ENCODE peak calls at places on chromosomes 1 and 21, in four cellular contexts. F, S, T and K are unnamed samples. For H3K36me3, the result is how much of the 10 kb centered on the place peaks cover.

GRCh38 chr1:195122497-195122896 is 1485.7 kb downstream of the KCNT2 start:
- DNase-seq in F (no peak), S (no peak), T (no peak), K (no peak)

GRCh38 chr1:20685739-20686138 is 24.6 kb upstream of the DDOST start:
- DNase-seq in F (no peak), S (no peak), T (no peak), K (no peak)

GRCh38 chr1:87329051-87329755 is 523 bp downstream of the LMO4 start:
- DNase-seq in F (peak), S (no peak), T (peak), K (peak)

GRCh38 chr1:178485467-178486098 is 11.2 kb downstream of the CLEC20A start:
- DNase-seq in F (no peak), S (no peak), T (no peak), K (no peak)

GRCh38 chr1:54499097-54500029 is 48.7 kb upstream of the ACOT11 start:
- DNase-seq in F (peak), S (no peak), T (peak), K (no peak)

GRCh38 chr1:11879311-11880180 is 20.8 kb upstream of the NPPB start:
- DNase-seq in F (peak), S (no peak), T (no peak), K (no peak)

GRCh38 chr1:237527761-237528160 is 363.0 kb downstream of the ZP4 start:
- DNase-seq in F (no peak), S (no peak), T (no peak), K (no peak)

GRCh38 chr1:214901718-214902117 is 180.8 kb upstream of the KCNK2 start:
- DNase-seq in F (no peak), S (no peak), T (no peak), K (no peak)

GRCh38 chr1:28235746-28236655 is at the start of gene ATP5IF1:
- DNase-seq in F (peak), S (peak), T (peak), K (peak)

GRCh38 chr1:15685820-15686219 is 1.7 kb downstream of the PLEKHM2 start:
- DNase-seq in F (no peak), S (no peak), T (no peak), K (no peak)

GRCh38 chr1:62076286-62076685 is 118.4 kb upstream of the L1TD1 start:
- DNase-seq in F (no peak), S (no peak), T (no peak), K (no peak)

GRCh38 chr1:11237364-11237755 is 25.0 kb downstream of the MTOR start:
- DNase-seq in F (no peak), S (no peak), T (no peak), K (no peak)

GRCh38 chr1:244319283-244320132 is 132.2 kb downstream of the ADSS2 start:
- DNase-seq in F (no peak), S (peak), T (no peak), K (no peak)

GRCh38 chr1:19622204-19622603 is 21.9 kb upstream of the NBL1 start:
- DNase-seq in F (no peak), S (no peak), T (no peak), K (no peak)

GRCh38 chr1:230140221-230141001 is 73.4 kb downstream of the GALNT2 start:
- DNase-seq in F (no peak), S (no peak), T (no peak), K (peak)

GRCh38 chr1:159821171-159821867 is 5.4 kb upstream of the SLAMF8 start:
- DNase-seq in F (no peak), S (no peak), T (peak), K (no peak)

GRCh38 chr1:186763107-186763506 is 65.6 kb upstream of the PLA2G4A start:
- DNase-seq in F (no peak), S (no peak), T (no peak), K (no peak)

GRCh38 chr1:27341525-27342252 is at the start of gene SYTL1:
- DNase-seq in F (peak), S (peak), T (peak), K (no peak)

GRCh38 chr1:62325076-62325475 is 5.8 kb upstream of the KANK4 start:
- DNase-seq in F (no peak), S (no peak), T (no peak), K (no peak)

GRCh38 chr1:22587247-22587646 is 24.0 kb downstream of the EPHA8 start:
- DNase-seq in F (no peak), S (no peak), T (no peak), K (no peak)

GRCh38 chr1:37739222-37739621 is 25.7 kb downstream of the EPHA10 start:
- DNase-seq in F (no peak), S (no peak), T (no peak), K (no peak)

GRCh38 chr1:174217787-174218574 is 58.7 kb downstream of the RABGAP1L start:
- DNase-seq in F (no peak), S (no peak), T (peak), K (no peak)

GRCh38 chr1:227870375-227870774 is 54.9 kb downstream of the PRSS38 start:
- DNase-seq in F (no peak), S (no peak), T (no peak), K (no peak)

GRCh38 chr1:213256438-213257087 is 205.5 kb downstream of the RPS6KC1 start:
- DNase-seq in F (no peak), S (no peak), T (no peak), K (no peak)

GRCh38 chr1:238451006-238451405 is 560.3 kb upstream of the ZP4 start:
- DNase-seq in F (no peak), S (no peak), T (no peak), K (no peak)

GRCh38 chr21:23887709-23888303 is 1719.5 kb downstream of the MRPL39 start:
- DNase-seq in F (no peak), S (no peak), T (no peak), K (no peak)

GRCh38 chr21:36381841-36382589 is 3.2 kb upstream of the CHAF1B start:
- DNase-seq in F (no peak), S (no peak), T (no peak), K (no peak)

GRCh38 chr1:167196185-167196584 is 24.5 kb upstream of the POU2F1 start:
- DNase-seq in F (no peak), S (no peak), T (no peak), K (no peak)

GRCh38 chr1:183619719-183620118 is 15.9 kb downstream of the ARPC5 start:
- DNase-seq in F (no peak), S (no peak), T (no peak), K (no peak)

GRCh38 chr1:228938248-228938891 is 203.1 kb downstream of the RHOU start:
- DNase-seq in F (no peak), S (peak), T (no peak), K (no peak)

GRCh38 chr1:182720465-182720864 is 36.1 kb upstream of the RGS8 start:
- DNase-seq in F (no peak), S (no peak), T (peak), K (no peak)

GRCh38 chr1:80066060-80066459 is 1059.5 kb upstream of the ADGRL4 start:
- DNase-seq in F (no peak), S (no peak), T (no peak), K (no peak)

DNA sequence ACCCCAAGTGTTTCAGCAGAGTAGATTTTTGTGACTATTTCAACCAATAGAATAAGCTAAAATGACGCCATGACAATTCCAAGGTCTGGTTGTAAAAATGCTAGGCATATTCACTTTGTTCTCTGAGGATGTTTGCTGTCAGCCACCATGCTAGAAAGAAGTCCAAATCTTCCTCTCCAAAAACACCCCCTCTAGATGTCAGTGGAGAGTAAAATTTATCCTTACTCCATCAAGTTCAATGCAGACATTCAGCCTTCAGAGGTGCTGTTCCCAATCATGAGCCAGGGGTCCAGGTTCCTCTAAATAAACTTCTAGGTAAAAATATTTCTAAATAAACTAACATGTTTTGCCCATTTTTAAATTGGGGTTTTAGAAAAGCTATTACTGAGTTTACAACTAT is 395.4 kb upstream of the ADAMTS5 start:
- DNase-seq in F (no peak), S (no peak), T (no peak), K (no peak)
- TF ChIP-seq CTCF in F (no peak), S (no peak), T (no peak), K (peak)

GRCh38 chr21:42695324-42696025 is 42.1 kb downstream of the PDE9A start:
- DNase-seq in F (no peak), S (no peak), T (no peak), K (peak)
- H3K36me3 ChIP-seq in F (under half), S (under half), T (under half), K (under half)

GRCh38 chr1:34926156-34926555 is 3.3 kb downstream of the DLGAP3 start:
- DNase-seq in F (no peak), S (no peak), T (no peak), K (no peak)

GRCh38 chr1:34925730-34926129 is 3.7 kb downstream of the DLGAP3 start:
- DNase-seq in F (no peak), S (no peak), T (no peak), K (no peak)

GRCh38 chr1:34926894-34927293 is 2.6 kb downstream of the DLGAP3 start:
- DNase-seq in F (no peak), S (no peak), T (peak), K (no peak)

GRCh38 chr1:34923490-34923889 is 6.0 kb downstream of the DLGAP3 start:
- DNase-seq in F (no peak), S (no peak), T (no peak), K (no peak)

DNA sequence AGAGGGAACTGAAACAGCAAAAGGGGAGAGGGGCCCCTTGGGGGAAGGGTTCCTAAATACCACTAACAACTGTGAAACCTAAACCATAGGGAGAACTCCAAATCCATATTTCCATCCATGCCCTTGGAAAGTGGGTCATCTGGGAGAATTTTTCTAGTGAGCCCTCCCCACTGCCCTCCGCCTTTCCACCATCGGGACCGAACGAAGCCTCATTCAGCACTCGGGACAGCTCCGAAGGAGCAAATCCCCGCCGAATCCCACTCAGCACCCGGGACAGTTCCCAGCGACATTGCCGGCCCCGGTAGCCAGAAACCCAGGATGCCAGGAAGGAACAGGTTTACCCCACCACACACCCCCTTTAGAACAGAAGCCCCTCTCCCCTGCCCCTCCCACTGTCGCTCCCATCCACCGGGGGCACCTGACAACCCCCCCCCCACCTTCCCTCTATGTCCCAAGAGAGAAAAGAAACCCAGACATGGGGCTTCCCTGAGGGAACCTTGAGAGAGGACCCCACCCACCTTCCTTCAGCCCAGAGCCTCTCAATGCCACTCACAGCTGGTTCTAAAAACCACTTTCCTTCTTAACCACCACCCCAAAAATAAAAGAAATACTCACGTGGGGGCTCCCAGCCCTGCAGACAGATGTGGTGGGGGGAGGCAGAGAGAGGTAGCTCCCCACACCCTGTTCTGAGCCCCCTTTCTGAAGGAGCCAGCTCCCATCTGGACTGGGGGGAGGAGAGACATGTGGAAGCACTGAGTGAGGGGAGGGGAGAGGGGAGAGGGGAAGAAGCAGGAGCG is 4.5 kb downstream of the DLGAP3 start:
- DNase-seq in F (peak), S (peak), T (peak), K (peak)
- H3K4me3 ChIP-seq in F (no peak), S (no peak), T (no peak), K (no peak)

GRCh38 chr1:201772178-201772577 is 56.8 kb upstream of the IPO9 start:
- DNase-seq in F (no peak), S (no peak), T (no peak), K (no peak)

GRCh38 chr1:201773764-201774163 is 55.2 kb upstream of the IPO9 start:
- DNase-seq in F (no peak), S (no peak), T (no peak), K (no peak)

GRCh38 chr1:201774224-201774982 is 54.6 kb upstream of the IPO9 start:
- DNase-seq in F (no peak), S (no peak), T (no peak), K (no peak)

GRCh38 chr1:201775380-201775779 is 53.6 kb upstream of the IPO9 start:
- DNase-seq in F (no peak), S (no peak), T (no peak), K (no peak)

DNA sequence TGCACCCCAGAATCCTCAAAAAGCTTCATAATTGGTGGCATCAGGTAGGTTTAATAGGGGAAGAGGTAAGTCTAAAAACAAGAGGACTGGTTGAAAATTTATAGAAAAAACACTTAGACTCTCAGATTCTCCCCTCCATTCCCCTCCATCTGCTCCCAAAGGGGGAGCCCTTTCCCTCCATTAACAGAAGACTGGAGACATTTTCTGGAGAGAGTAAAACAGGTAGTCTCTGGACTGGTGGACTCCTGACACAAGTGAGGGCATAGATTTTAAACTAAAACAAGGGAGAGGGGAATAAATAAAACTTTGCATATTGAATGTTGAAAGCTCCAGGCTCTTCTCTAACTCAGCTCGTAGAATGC is 54.0 kb upstream of the IPO9 start:
- DNase-seq in F (no peak), S (no peak), T (no peak), K (no peak)
- TF ChIP-seq CTCF in F (no peak), S (no peak), T (no peak), K (no peak)

DNA sequence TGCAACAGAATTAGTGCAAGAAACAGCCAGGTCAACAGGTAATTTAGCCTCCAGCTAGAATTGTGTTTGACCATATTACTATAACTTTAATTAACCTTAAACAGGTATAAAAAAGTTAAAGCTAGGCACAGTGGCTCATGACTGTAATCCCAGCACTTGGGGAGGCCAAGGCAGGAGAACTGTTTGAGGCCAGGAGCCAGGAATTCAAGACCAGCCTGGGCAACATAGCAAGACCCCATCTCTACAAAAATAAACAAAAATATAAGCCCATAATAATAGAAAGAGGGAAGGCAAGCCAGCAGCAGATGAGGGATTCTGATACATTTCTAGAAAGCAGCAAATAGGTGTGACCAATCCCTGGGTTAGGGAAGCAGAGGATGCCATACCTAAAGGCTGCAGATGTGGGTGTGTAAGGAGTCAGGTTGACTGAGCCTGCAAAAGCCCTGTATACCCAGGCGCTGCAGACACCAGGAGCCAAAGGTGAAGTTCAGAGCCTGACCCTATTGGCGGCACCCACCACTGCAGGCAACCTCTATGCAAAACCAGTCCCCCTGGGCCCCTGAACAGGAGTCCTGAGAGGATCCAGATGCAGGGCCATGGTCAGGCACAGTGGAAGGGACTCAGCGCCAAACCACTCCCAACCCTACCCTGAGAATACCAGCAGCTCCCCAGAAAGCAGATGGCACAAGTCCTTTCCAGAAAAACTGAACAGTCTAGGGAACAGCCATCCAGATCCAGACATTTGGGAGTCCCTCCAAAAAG is 19.3 kb upstream of the LSS start:
- DNase-seq in F (no peak), S (no peak), T (no peak), K (no peak)
- H3K36me3 ChIP-seq in F (half or more), S (half or more), T (under half), K (under half)

GRCh38 chr1:209686319-209686718 is 11.1 kb downstream of the G0S2 start:
- DNase-seq in F (no peak), S (no peak), T (no peak), K (no peak)
- H3K4me3 ChIP-seq in F (no peak), S (no peak), T (no peak), K (no peak)

GRCh38 chr1:25520446-25521061 is 22.9 kb upstream of the LDLRAP1 start:
- DNase-seq in F (no peak), S (peak), T (peak), K (peak)

GRCh38 chr1:25524568-25525359 is 18.6 kb upstream of the LDLRAP1 start:
- DNase-seq in F (no peak), S (no peak), T (no peak), K (no peak)

GRCh38 chr1:25522240-25522639 is 21.2 kb upstream of the LDLRAP1 start:
- DNase-seq in F (no peak), S (no peak), T (no peak), K (no peak)

GRCh38 chr1:25525360-25525688 is 18.1 kb upstream of the LDLRAP1 start:
- DNase-seq in F (no peak), S (no peak), T (no peak), K (no peak)

GRCh38 chr1:25523512-25523911 is 19.9 kb upstream of the LDLRAP1 start:
- DNase-seq in F (no peak), S (no peak), T (peak), K (no peak)
- TF ChIP-seq CTCF in F (no peak), S (no peak), T (peak), K (peak)